ENCODE peak calls at places on chromosome 6, in six cellular contexts. One of them, this sample, is unnamed. For H3K27me3, the result is how much of the 10 kb centered on the place peaks cover.

GRCh38 chr6:113306552-113307145 is 550.5 kb upstream of the MARCKS start:
- DNase-seq in ovary: peak
- DNase-seq in dorsolateral prefrontal cortex: no peak
- DNase-seq in psoas muscle: peak
- DNase-seq in CD8-positive, alpha-beta T cell: peak
- DNase-seq in heart left ventricle: peak
- DNase-seq in this sample: peak

GRCh38 chr6:122746708-122747107 is 32.8 kb upstream of the FABP7 start:
- DNase-seq in ovary: no peak
- DNase-seq in dorsolateral prefrontal cortex: no peak
- DNase-seq in psoas muscle: no peak
- DNase-seq in CD8-positive, alpha-beta T cell: no peak
- DNase-seq in heart left ventricle: no peak
- DNase-seq in this sample: no peak

GRCh38 chr6:101413773-101414172 is 20.3 kb downstream of the GRIK2 start:
- DNase-seq in ovary: no peak
- DNase-seq in dorsolateral prefrontal cortex: no peak
- DNase-seq in psoas muscle: no peak
- DNase-seq in CD8-positive, alpha-beta T cell: no peak
- DNase-seq in heart left ventricle: no peak
- DNase-seq in this sample: no peak

GRCh38 chr6:23940466-23940865 is 185.5 kb upstream of the NRSN1 start:
- DNase-seq in ovary: no peak
- DNase-seq in dorsolateral prefrontal cortex: no peak
- DNase-seq in psoas muscle: no peak
- DNase-seq in CD8-positive, alpha-beta T cell: no peak
- DNase-seq in heart left ventricle: no peak
- DNase-seq in this sample: no peak

GRCh38 chr6:125984311-125984710 is 2.0 kb upstream of the TRMT11 start:
- DNase-seq in ovary: no peak
- DNase-seq in dorsolateral prefrontal cortex: no peak
- DNase-seq in psoas muscle: no peak
- DNase-seq in CD8-positive, alpha-beta T cell: no peak
- DNase-seq in heart left ventricle: no peak
- DNase-seq in this sample: no peak

GRCh38 chr6:87656857-87657256 is 45.2 kb downstream of the AKIRIN2 start:
- DNase-seq in ovary: no peak
- DNase-seq in dorsolateral prefrontal cortex: no peak
- DNase-seq in psoas muscle: no peak
- DNase-seq in CD8-positive, alpha-beta T cell: no peak
- DNase-seq in heart left ventricle: no peak
- DNase-seq in this sample: no peak

GRCh38 chr6:108004861-108005260 is 46.9 kb upstream of the SEC63 start:
- DNase-seq in ovary: no peak
- DNase-seq in dorsolateral prefrontal cortex: no peak
- DNase-seq in psoas muscle: no peak
- DNase-seq in CD8-positive, alpha-beta T cell: no peak
- DNase-seq in heart left ventricle: no peak
- DNase-seq in this sample: no peak

GRCh38 chr6:138833819-138834539 is 38.1 kb downstream of the ECT2L start:
- DNase-seq in ovary: peak
- DNase-seq in dorsolateral prefrontal cortex: no peak
- DNase-seq in psoas muscle: no peak
- DNase-seq in CD8-positive, alpha-beta T cell: no peak
- DNase-seq in heart left ventricle: no peak
- DNase-seq in this sample: no peak

GRCh38 chr6:146892283-146892612 is 293.5 kb downstream of the ADGB start:
- DNase-seq in ovary: no peak
- DNase-seq in dorsolateral prefrontal cortex: no peak
- DNase-seq in psoas muscle: no peak
- DNase-seq in CD8-positive, alpha-beta T cell: no peak
- DNase-seq in heart left ventricle: no peak
- DNase-seq in this sample: no peak

GRCh38 chr6:162343902-162344226 is 383.7 kb downstream of the PRKN start:
- DNase-seq in ovary: no peak
- DNase-seq in dorsolateral prefrontal cortex: no peak
- DNase-seq in psoas muscle: no peak
- DNase-seq in CD8-positive, alpha-beta T cell: no peak
- DNase-seq in heart left ventricle: no peak
- DNase-seq in this sample: no peak

GRCh38 chr6:137892271-137892708 is 25.2 kb downstream of the TNFAIP3 start:
- DNase-seq in ovary: no peak
- DNase-seq in dorsolateral prefrontal cortex: no peak
- DNase-seq in psoas muscle: no peak
- DNase-seq in CD8-positive, alpha-beta T cell: no peak
- DNase-seq in heart left ventricle: no peak
- DNase-seq in this sample: peak

GRCh38 chr6:16420715-16421461 is 182.5 kb downstream of the GMPR start:
- DNase-seq in ovary: no peak
- DNase-seq in dorsolateral prefrontal cortex: no peak
- DNase-seq in psoas muscle: no peak
- DNase-seq in CD8-positive, alpha-beta T cell: peak
- DNase-seq in heart left ventricle: no peak
- DNase-seq in this sample: no peak

GRCh38 chr6:23547851-23548250 is 578.2 kb upstream of the NRSN1 start:
- DNase-seq in ovary: no peak
- DNase-seq in dorsolateral prefrontal cortex: no peak
- DNase-seq in psoas muscle: no peak
- DNase-seq in CD8-positive, alpha-beta T cell: no peak
- DNase-seq in heart left ventricle: no peak
- DNase-seq in this sample: no peak

GRCh38 chr6:160261991-160262718 is 3.5 kb upstream of the SLC22A2 start:
- DNase-seq in ovary: no peak
- DNase-seq in dorsolateral prefrontal cortex: no peak
- DNase-seq in psoas muscle: no peak
- DNase-seq in CD8-positive, alpha-beta T cell: no peak
- DNase-seq in heart left ventricle: peak
- DNase-seq in this sample: no peak

GRCh38 chr6:117483645-117484016 is 1.2 kb downstream of the DCBLD1 start:
- DNase-seq in ovary: no peak
- DNase-seq in dorsolateral prefrontal cortex: no peak
- DNase-seq in psoas muscle: no peak
- DNase-seq in CD8-positive, alpha-beta T cell: no peak
- DNase-seq in heart left ventricle: no peak
- DNase-seq in this sample: peak

GRCh38 chr6:45920819-45921511 is 94.7 kb downstream of the CLIC5 start:
- DNase-seq in ovary: no peak
- DNase-seq in dorsolateral prefrontal cortex: no peak
- DNase-seq in psoas muscle: no peak
- DNase-seq in CD8-positive, alpha-beta T cell: no peak
- DNase-seq in heart left ventricle: no peak
- DNase-seq in this sample: peak

GRCh38 chr6:109339906-109340678 is 42.2 kb downstream of the CD164 start:
- DNase-seq in ovary: no peak
- DNase-seq in dorsolateral prefrontal cortex: no peak
- DNase-seq in psoas muscle: no peak
- DNase-seq in CD8-positive, alpha-beta T cell: no peak
- DNase-seq in heart left ventricle: no peak
- DNase-seq in this sample: no peak

GRCh38 chr6:9131201-9131600 is 695.9 kb upstream of the SLC35B3 start:
- DNase-seq in ovary: no peak
- DNase-seq in dorsolateral prefrontal cortex: no peak
- DNase-seq in psoas muscle: no peak
- DNase-seq in CD8-positive, alpha-beta T cell: no peak
- DNase-seq in heart left ventricle: no peak
- DNase-seq in this sample: no peak

GRCh38 chr6:100370265-100370664 is 94.5 kb downstream of the SIM1 start:
- DNase-seq in ovary: no peak
- DNase-seq in dorsolateral prefrontal cortex: no peak
- DNase-seq in psoas muscle: no peak
- DNase-seq in CD8-positive, alpha-beta T cell: no peak
- DNase-seq in heart left ventricle: no peak
- DNase-seq in this sample: no peak

GRCh38 chr6:99993146-99993532 is 884 bp downstream of the MCHR2 start:
- DNase-seq in ovary: no peak
- DNase-seq in dorsolateral prefrontal cortex: no peak
- DNase-seq in psoas muscle: no peak
- DNase-seq in CD8-positive, alpha-beta T cell: no peak
- DNase-seq in heart left ventricle: no peak
- DNase-seq in this sample: no peak

GRCh38 chr6:1391692-1392309 is 2.4 kb downstream of the FOXF2 start:
- DNase-seq in ovary: no peak
- DNase-seq in dorsolateral prefrontal cortex: no peak
- DNase-seq in psoas muscle: no peak
- DNase-seq in CD8-positive, alpha-beta T cell: no peak
- DNase-seq in heart left ventricle: no peak
- DNase-seq in this sample: no peak

GRCh38 chr6:1388927-1389790 is at the start of gene FOXF2:
- DNase-seq in ovary: no peak
- DNase-seq in dorsolateral prefrontal cortex: no peak
- DNase-seq in psoas muscle: no peak
- DNase-seq in CD8-positive, alpha-beta T cell: no peak
- DNase-seq in heart left ventricle: no peak
- DNase-seq in this sample: no peak

GRCh38 chr6:1389791-1390070 is 355 bp downstream of the FOXF2 start:
- DNase-seq in ovary: no peak
- DNase-seq in dorsolateral prefrontal cortex: no peak
- DNase-seq in psoas muscle: no peak
- DNase-seq in CD8-positive, alpha-beta T cell: no peak
- DNase-seq in heart left ventricle: no peak
- DNase-seq in this sample: no peak

GRCh38 chr6:1390071-1390804 is 862 bp downstream of the FOXF2 start:
- DNase-seq in ovary: no peak
- DNase-seq in dorsolateral prefrontal cortex: no peak
- DNase-seq in psoas muscle: no peak
- DNase-seq in CD8-positive, alpha-beta T cell: no peak
- DNase-seq in heart left ventricle: no peak
- DNase-seq in this sample: peak

DNA sequence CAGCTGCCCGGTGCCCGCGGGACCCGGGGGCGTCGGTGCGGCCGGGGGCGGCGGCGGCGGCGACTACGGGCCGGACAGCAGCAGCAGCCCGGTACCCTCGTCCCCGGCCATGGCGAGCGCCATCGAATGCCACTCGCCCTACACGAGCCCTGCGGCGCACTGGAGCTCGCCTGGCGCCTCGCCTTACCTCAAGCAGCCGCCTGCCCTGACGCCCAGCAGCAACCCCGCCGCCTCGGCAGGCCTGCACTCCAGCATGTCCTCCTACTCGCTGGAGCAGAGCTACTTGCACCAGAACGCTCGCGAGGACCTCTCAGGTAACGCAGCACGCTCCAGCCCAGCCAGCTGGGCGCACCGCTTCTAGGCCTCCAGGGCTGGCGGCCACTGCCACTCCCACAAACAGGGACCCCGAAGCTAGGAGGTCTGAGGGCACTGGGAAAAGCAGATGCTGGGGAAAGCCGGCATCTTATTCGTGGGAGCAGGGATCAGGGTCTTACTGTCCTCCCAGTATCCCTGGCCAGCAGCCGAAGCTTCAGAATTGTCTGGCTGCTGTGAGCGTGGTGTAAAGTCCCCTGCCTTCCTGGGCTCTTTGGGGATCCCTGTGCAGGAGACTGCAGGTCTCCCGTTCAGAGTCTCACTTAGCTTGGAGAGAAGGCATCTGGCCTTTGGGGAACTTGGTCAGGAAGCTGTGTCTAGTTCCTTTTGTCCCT is 1.6 kb downstream of the FOXF2 start:
- DNase-seq in ovary: no peak
- DNase-seq in dorsolateral prefrontal cortex: no peak
- DNase-seq in psoas muscle: no peak
- DNase-seq in CD8-positive, alpha-beta T cell: no peak
- DNase-seq in heart left ventricle: no peak
- DNase-seq in this sample: no peak
- H3K27me3 ChIP-seq in ovary: under half
- H3K27me3 ChIP-seq in dorsolateral prefrontal cortex: half or more
- H3K27me3 ChIP-seq in psoas muscle: half or more
- H3K27me3 ChIP-seq in CD8-positive, alpha-beta T cell: under half
- H3K27me3 ChIP-seq in heart left ventricle: half or more
- H3K27me3 ChIP-seq in this sample: half or more

GRCh38 chr6:106108129-106108528 is 22.0 kb downstream of the PRDM1 start:
- DNase-seq in ovary: no peak
- DNase-seq in dorsolateral prefrontal cortex: no peak
- DNase-seq in psoas muscle: no peak
- DNase-seq in CD8-positive, alpha-beta T cell: no peak
- DNase-seq in heart left ventricle: no peak
- DNase-seq in this sample: no peak

GRCh38 chr6:106106276-106107042 is 20.3 kb downstream of the PRDM1 start:
- DNase-seq in ovary: no peak
- DNase-seq in dorsolateral prefrontal cortex: no peak
- DNase-seq in psoas muscle: no peak
- DNase-seq in CD8-positive, alpha-beta T cell: no peak
- DNase-seq in heart left ventricle: no peak
- DNase-seq in this sample: no peak

GRCh38 chr6:106109043-106109442 is 22.9 kb downstream of the PRDM1 start:
- DNase-seq in ovary: no peak
- DNase-seq in dorsolateral prefrontal cortex: no peak
- DNase-seq in psoas muscle: no peak
- DNase-seq in CD8-positive, alpha-beta T cell: no peak
- DNase-seq in heart left ventricle: no peak
- DNase-seq in this sample: no peak

GRCh38 chr6:106105493-106105892 is 19.4 kb downstream of the PRDM1 start:
- DNase-seq in ovary: no peak
- DNase-seq in dorsolateral prefrontal cortex: no peak
- DNase-seq in psoas muscle: no peak
- DNase-seq in CD8-positive, alpha-beta T cell: no peak
- DNase-seq in heart left ventricle: no peak
- DNase-seq in this sample: no peak

GRCh38 chr6:106107043-106107613 is 21.0 kb downstream of the PRDM1 start:
- DNase-seq in ovary: no peak
- DNase-seq in dorsolateral prefrontal cortex: no peak
- DNase-seq in psoas muscle: no peak
- DNase-seq in CD8-positive, alpha-beta T cell: no peak
- DNase-seq in heart left ventricle: no peak
- DNase-seq in this sample: no peak
- H3K4me3 ChIP-seq in ovary: no peak
- H3K4me3 ChIP-seq in dorsolateral prefrontal cortex: no peak
- H3K4me3 ChIP-seq in psoas muscle: no peak
- H3K4me3 ChIP-seq in CD8-positive, alpha-beta T cell: no peak
- H3K4me3 ChIP-seq in heart left ventricle: no peak
- H3K4me3 ChIP-seq in this sample: no peak

DNA sequence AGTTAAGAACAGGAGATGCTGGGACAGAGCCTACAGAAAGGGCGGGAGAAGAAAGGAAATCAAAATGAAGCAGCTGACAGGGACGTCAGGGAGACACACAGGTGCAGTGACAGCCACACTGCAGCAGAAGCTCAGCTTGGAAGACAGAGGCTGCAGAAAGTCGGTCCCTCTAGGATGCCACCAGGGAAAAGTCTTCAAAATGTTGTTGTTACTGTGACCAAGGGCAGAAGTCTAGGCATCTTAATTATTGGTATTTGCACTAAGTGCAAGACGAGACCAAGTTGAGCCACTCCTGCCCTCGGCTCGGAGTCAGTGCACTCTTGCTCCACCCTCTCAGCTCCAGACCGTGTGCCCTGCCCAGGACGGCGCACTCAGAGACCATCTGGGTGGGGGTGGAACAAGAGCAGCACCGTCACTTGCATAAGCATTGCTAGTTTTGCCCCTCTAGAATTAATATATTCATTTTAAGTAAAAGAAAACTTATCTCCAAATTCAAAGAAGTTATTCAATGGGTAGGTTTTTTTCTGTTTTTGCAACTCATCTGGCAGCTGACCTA is 2.6 kb downstream of the PRR18 start:
- DNase-seq in ovary: no peak
- DNase-seq in dorsolateral prefrontal cortex: no peak
- DNase-seq in psoas muscle: no peak
- DNase-seq in CD8-positive, alpha-beta T cell: no peak
- DNase-seq in heart left ventricle: no peak
- DNase-seq in this sample: no peak
- H3K27me3 ChIP-seq in ovary: under half
- H3K27me3 ChIP-seq in dorsolateral prefrontal cortex: under half
- H3K27me3 ChIP-seq in psoas muscle: under half
- H3K27me3 ChIP-seq in CD8-positive, alpha-beta T cell: under half
- H3K27me3 ChIP-seq in heart left ventricle: under half
- H3K27me3 ChIP-seq in this sample: under half

GRCh38 chr6:41371461-41371991 is 36.1 kb downstream of the NCR2 start:
- DNase-seq in ovary: no peak
- DNase-seq in dorsolateral prefrontal cortex: peak
- DNase-seq in psoas muscle: no peak
- DNase-seq in CD8-positive, alpha-beta T cell: no peak
- DNase-seq in heart left ventricle: peak
- DNase-seq in this sample: no peak
- H3K4me3 ChIP-seq in ovary: peak
- H3K4me3 ChIP-seq in dorsolateral prefrontal cortex: peak
- H3K4me3 ChIP-seq in psoas muscle: peak
- H3K4me3 ChIP-seq in CD8-positive, alpha-beta T cell: peak
- H3K4me3 ChIP-seq in heart left ventricle: peak
- H3K4me3 ChIP-seq in this sample: no peak